ENCODE peak calls at places on chromosomes 6 and 20, in eight cellular contexts. P is heart left ventricle; Y is AG09319; U is CD4-positive, alpha-beta T cell; T is osteocyte; J is A549; Q is right atrium auricular region; E is IMR-90. S is an unnamed sample.
A peak's percentile ranks its signal among the peaks of the same experiment; 100 is the strongest.

GRCh38 chr6:157255079-157255478 is 68.2 kb downstream of the TMEM242 start:
- DNase-seq in Y (no peak), P (no peak), J (no peak), T (no peak), U (no peak), Q (no peak), E (no peak), S (no peak)

GRCh38 chr20:48205786-48206185 is 420.5 kb upstream of the SULF2 start:
- DNase-seq in E (no peak), U (no peak), Q (no peak), Y (no peak), T (no peak), J (no peak), P (no peak), S (no peak)

GRCh38 chr6:16742116-16742515 is 19.1 kb downstream of the ATXN1 start:
- DNase-seq in T (no peak), E (no peak), Q (no peak), Y (no peak), U (no peak), J (no peak), P (no peak), S (no peak)

GRCh38 chr6:53671111-53671510 is 5.6 kb upstream of the KLHL31 start:
- DNase-seq in J (no peak), E (peak; percentile 15), T (no peak), P (no peak), Q (no peak), U (no peak), Y (no peak), S (no peak)

GRCh38 chr20:59316911-59317310 is 16.5 kb downstream of the EDN3 start:
- DNase-seq in J (no peak), P (no peak), Q (no peak), E (no peak), T (no peak), U (no peak), Y (no peak), S (no peak)

GRCh38 chr20:16280219-16280618 is 293.0 kb downstream of the KIF16B start:
- DNase-seq in P (no peak), Q (no peak), E (no peak), T (peak; percentile 38), J (no peak), U (no peak), Y (no peak), S (no peak)

GRCh38 chr20:36998652-36999051 is 47.1 kb upstream of the SAMHD1 start:
- DNase-seq in P (no peak), T (no peak), E (no peak), Y (no peak), Q (no peak), J (no peak), U (no peak), S (no peak)

GRCh38 chr6:132832891-132833290 is 18.5 kb downstream of the RPS12 start:
- DNase-seq in Y (no peak), E (no peak), P (no peak), U (no peak), T (no peak), Q (no peak), J (no peak), S (no peak)

GRCh38 chr6:54525731-54526130 is 217.5 kb downstream of the TINAG start:
- DNase-seq in J (no peak), Y (no peak), P (no peak), T (no peak), Q (no peak), E (peak; percentile 26), U (no peak), S (no peak)

GRCh38 chr20:38872491-38873049 is 53.6 kb upstream of the FAM83D start:
- DNase-seq in J (no peak), P (no peak), E (no peak), T (no peak), Y (no peak), U (no peak), Q (no peak), S (no peak)

GRCh38 chr6:42344756-42345155 is 107.0 kb downstream of the TRERF1 start:
- DNase-seq in E (peak; percentile 22), T (no peak), P (no peak), Q (no peak), Y (no peak), J (no peak), U (no peak), S (no peak)

GRCh38 chr6:77089776-77090175 is 373.5 kb downstream of the HTR1B start:
- DNase-seq in J (no peak), T (no peak), P (no peak), U (no peak), E (peak; percentile 13), Q (no peak), Y (no peak), S (no peak)

GRCh38 chr6:21587182-21587924 is 6.2 kb upstream of the SOX4 start:
- DNase-seq in Q (peak; percentile 64), U (no peak), E (peak; percentile 58), Y (no peak), J (peak; percentile 61), T (no peak), P (peak; percentile 61), S (peak; percentile 34)

GRCh38 chr6:54729716-54730115 is 116.9 kb upstream of the FAM83B start:
- DNase-seq in Y (no peak), Q (no peak), P (no peak), J (no peak), U (no peak), E (no peak), T (no peak), S (no peak)

GRCh38 chr6:146892613-146893401 is 294.0 kb downstream of the ADGB start:
- DNase-seq in Y (peak; percentile 64), U (no peak), P (no peak), E (peak; percentile 92), T (no peak), Q (no peak), J (no peak), S (no peak)

GRCh38 chr6:120355822-120356221 is 978.5 kb downstream of the TBC1D32 start:
- DNase-seq in J (no peak), Q (no peak), T (no peak), E (no peak), Y (peak; percentile 19), P (no peak), U (no peak), S (no peak)

GRCh38 chr6:88165087-88165876 is 865 bp downstream of the CNR1 start:
- DNase-seq in Y (no peak), E (no peak), U (no peak), J (no peak), Q (no peak), T (no peak), P (no peak), S (no peak)

DNA sequence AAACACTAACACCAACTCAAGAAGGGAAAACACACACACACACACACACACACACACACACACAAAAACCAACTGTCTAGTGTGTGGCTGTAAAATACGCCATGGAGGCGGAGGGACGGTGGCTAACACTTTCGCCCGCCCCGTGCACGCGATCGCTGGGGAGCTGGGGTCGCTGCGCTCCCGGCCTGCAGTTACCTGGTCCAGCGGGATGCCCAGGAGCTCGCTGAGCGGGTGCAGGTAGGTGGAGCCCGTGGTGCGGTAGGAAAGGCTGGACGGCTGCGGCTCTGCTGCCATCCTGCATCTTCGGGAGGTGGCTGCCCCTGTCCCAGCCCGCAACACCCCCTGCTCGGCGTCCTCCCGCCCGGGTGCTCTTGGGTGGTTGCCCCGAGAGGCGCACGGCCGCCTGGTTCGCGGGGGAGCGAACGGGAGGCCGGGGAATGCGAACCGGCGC is 303 bp downstream of the MBOAT1 start:
- DNase-seq in E (no peak), U (peak; percentile 41), P (no peak), J (peak; percentile 46), Q (no peak), T (no peak), Y (no peak), S (no peak)
- TF ChIP-seq CTCF in E (no peak), U (no peak), P (no peak), J (no peak), Q (no peak), T (no peak), Y (no peak), S (no peak)

DNA sequence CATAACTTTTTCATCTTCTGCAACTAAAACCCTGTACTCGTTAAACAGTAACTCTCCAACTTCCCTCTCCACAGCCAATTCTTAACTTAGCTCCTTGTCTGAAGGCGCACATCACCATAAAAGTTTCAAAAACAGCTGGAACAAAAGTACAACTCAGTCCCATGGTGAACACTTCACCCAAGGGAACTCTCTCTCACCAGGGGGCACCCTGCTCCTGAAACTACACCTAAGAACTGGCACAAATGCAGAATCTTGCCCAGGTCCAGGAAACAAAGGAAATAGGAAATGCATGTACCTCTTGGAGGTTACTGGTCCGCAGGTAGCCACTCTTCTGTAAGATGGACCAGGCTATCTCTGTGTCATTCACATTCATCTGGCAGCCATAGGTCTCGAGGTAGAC is 6.6 kb downstream of the CDK5RAP1 start:
- DNase-seq in Y (no peak), U (no peak), Q (no peak), T (no peak), P (no peak), E (no peak), J (no peak), S (no peak)
- TF ChIP-seq CTCF in Y (no peak), U (no peak), Q (peak; percentile 30), T (no peak), P (no peak), E (peak; percentile 11), J (peak; percentile 17), S (no peak)

GRCh38 chr6:107653861-107654394 is 164.0 kb downstream of the SOBP start:
- DNase-seq in T (no peak), E (no peak), U (no peak), Q (no peak), Y (no peak), P (no peak), J (no peak), S (no peak)

GRCh38 chr6:107656883-107657282 is 167.0 kb downstream of the SOBP start:
- DNase-seq in J (no peak), P (no peak), E (no peak), Q (no peak), U (no peak), Y (no peak), T (no peak), S (no peak)

GRCh38 chr6:107654736-107655135 is 164.8 kb downstream of the SOBP start:
- DNase-seq in T (no peak), E (no peak), U (no peak), Q (no peak), Y (no peak), J (no peak), P (no peak), S (no peak)

GRCh38 chr6:107656381-107656780 is 166.5 kb downstream of the SOBP start:
- DNase-seq in Q (no peak), T (no peak), P (no peak), E (peak; percentile 41), U (no peak), Y (no peak), J (no peak), S (no peak)

DNA sequence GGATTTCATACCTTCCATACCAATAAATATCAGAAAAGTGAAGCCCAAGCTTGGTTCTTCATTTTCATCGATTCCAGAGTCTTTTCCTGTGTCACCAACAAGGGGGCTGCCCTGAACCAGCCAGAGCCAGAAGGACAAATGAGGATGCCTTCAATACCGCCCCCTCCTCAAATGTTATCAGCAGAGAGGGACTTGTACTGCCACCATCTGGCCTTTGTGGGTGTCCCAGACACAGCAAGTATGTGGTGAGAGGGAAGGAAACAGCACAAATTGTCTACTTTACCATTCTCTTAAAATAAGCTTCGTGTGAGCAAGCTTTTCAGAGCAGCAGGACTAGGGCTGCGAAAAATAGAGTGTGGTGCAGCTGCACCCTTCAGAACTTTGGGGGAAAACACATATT is 165.3 kb downstream of the SOBP start:
- DNase-seq in U (no peak), P (no peak), T (no peak), Q (no peak), E (no peak), Y (no peak), J (no peak), S (no peak)
- TF ChIP-seq CTCF in U (no peak), P (peak; percentile 27), T (peak; percentile 47), Q (peak; percentile 53), E (no peak), Y (peak; percentile 9), J (no peak), S (no peak)

GRCh38 chr6:12020187-12020791 is 8.2 kb downstream of the HIVEP1 start:
- DNase-seq in T (no peak), Y (no peak), U (no peak), J (no peak), Q (no peak), P (no peak), E (no peak), S (no peak)
- TF ChIP-seq CTCF in T (no peak), Y (no peak), U (no peak), J (no peak), Q (no peak), P (no peak), E (no peak), S (no peak)